ENCODE peak calls at places on chromosomes 11 and 22, in nine cellular contexts. Q, Y, T, J, L, A, M, S and H are unnamed samples. For H3K9me3, the result is how much of the 10 kb centered on the place peaks cover.

GRCh38 chr11:8368772-8369171 is 105.1 kb upstream of the LMO1 start:
- DNase-seq in Q (no peak), Y (no peak), T (no peak), J (no peak), L (no peak), A (no peak), M (no peak), S (no peak), H (no peak)

GRCh38 chr11:79592441-79593223 is 151.8 kb upstream of the TENM4 start:
- DNase-seq in Q (no peak), Y (no peak), T (no peak), J (no peak), L (no peak), A (no peak), M (no peak), S (no peak), H (no peak)

GRCh38 chr11:12893787-12894672 is 115.1 kb upstream of the RASSF10 start:
- DNase-seq in Q (peak), Y (peak), T (peak), J (peak), L (peak), A (peak), M (peak), S (no peak), H (peak)

GRCh38 chr11:128776088-128776433 is 82.2 kb downstream of the FLI1 start:
- DNase-seq in Q (no peak), Y (no peak), T (no peak), J (peak), L (no peak), A (no peak), M (no peak), S (no peak), H (no peak)

GRCh38 chr11:97683733-97684132 is 1293.9 kb downstream of the JRKL start:
- DNase-seq in Q (no peak), Y (peak), T (no peak), J (no peak), L (no peak), A (no peak), M (no peak), S (no peak), H (no peak)

GRCh38 chr22:19232620-19233019 is 54.1 kb upstream of the SLC25A1 start:
- DNase-seq in Q (no peak), Y (peak), T (no peak), J (no peak), L (no peak), A (no peak), M (no peak), S (no peak), H (no peak)

GRCh38 chr22:46213052-46213451 is 37.0 kb downstream of the CDPF1 start:
- DNase-seq in Q (no peak), Y (no peak), T (no peak), J (no peak), L (peak), A (no peak), M (no peak), S (no peak), H (no peak)

GRCh38 chr11:78380615-78381029 is 37.0 kb downstream of the GAB2 start:
- DNase-seq in Q (no peak), Y (peak), T (peak), J (no peak), L (peak), A (peak), M (no peak), S (no peak), H (peak)

GRCh38 chr22:39094717-39095389 is 2.2 kb upstream of the APOBEC3H start:
- DNase-seq in Q (no peak), Y (no peak), T (no peak), J (peak), L (no peak), A (no peak), M (no peak), S (peak), H (no peak)

GRCh38 chr22:44535362-44536095 is 37.5 kb upstream of the RTL6 start:
- DNase-seq in Q (no peak), Y (no peak), T (no peak), J (no peak), L (no peak), A (no peak), M (no peak), S (no peak), H (no peak)

GRCh38 chr11:134228625-134229024 is 4.2 kb downstream of the VPS26B start:
- DNase-seq in Q (no peak), Y (no peak), T (no peak), J (peak), L (peak), A (no peak), M (no peak), S (no peak), H (peak)

GRCh38 chr11:64918056-64918455 is 1.0 kb upstream of the ATG2A start:
- DNase-seq in Q (no peak), Y (peak), T (peak), J (no peak), L (peak), A (peak), M (no peak), S (no peak), H (peak)

GRCh38 chr11:109586789-109587188 is 164.8 kb downstream of the C11orf87 start:
- DNase-seq in Q (no peak), Y (no peak), T (no peak), J (no peak), L (no peak), A (no peak), M (no peak), S (no peak), H (no peak)

GRCh38 chr11:16881074-16881709 is 133.0 kb downstream of the PLEKHA7 start:
- DNase-seq in Q (peak), Y (peak), T (no peak), J (no peak), L (peak), A (no peak), M (peak), S (no peak), H (peak)

GRCh38 chr11:132056689-132057088 is 686.3 kb downstream of the NTM start:
- DNase-seq in Q (no peak), Y (peak), T (peak), J (no peak), L (peak), A (peak), M (no peak), S (no peak), H (peak)

GRCh38 chr11:65425105-65425970 is 2.7 kb downstream of the NEAT1 start:
- DNase-seq in Q (peak), Y (peak), T (peak), J (peak), L (peak), A (peak), M (peak), S (peak), H (peak)

GRCh38 chr22:46072030-46072881 is 78.1 kb upstream of the PPARA start:
- DNase-seq in Q (peak), Y (peak), T (peak), J (no peak), L (peak), A (peak), M (peak), S (peak), H (peak)

GRCh38 chr11:63985812-63986155 is 454 bp upstream of the OTUB1 start:
- DNase-seq in Q (no peak), Y (no peak), T (no peak), J (peak), L (peak), A (no peak), M (no peak), S (peak), H (peak)

GRCh38 chr11:44556735-44557409 is 8.6 kb upstream of the CD82 start:
- DNase-seq in Q (peak), Y (peak), T (peak), J (peak), L (peak), A (peak), M (peak), S (peak), H (peak)

GRCh38 chr11:19820100-19820499 is 107.5 kb downstream of the NAV2 start:
- DNase-seq in Q (no peak), Y (peak), T (no peak), J (no peak), L (peak), A (peak), M (no peak), S (no peak), H (peak)

GRCh38 chr11:65809496-65809895 is 22.6 kb downstream of the OVOL1 start:
- DNase-seq in Q (no peak), Y (no peak), T (no peak), J (no peak), L (no peak), A (no peak), M (no peak), S (no peak), H (no peak)

GRCh38 chr11:116563028-116563712 is 209.6 kb downstream of the BUD13 start:
- DNase-seq in Q (no peak), Y (no peak), T (no peak), J (no peak), L (peak), A (peak), M (no peak), S (no peak), H (peak)

GRCh38 chr11:114479331-114479730 is 40.1 kb downstream of the REXO2 start:
- DNase-seq in Q (no peak), Y (no peak), T (no peak), J (no peak), L (no peak), A (peak), M (no peak), S (no peak), H (no peak)

GRCh38 chr11:61054927-61055562 is 47.2 kb upstream of the CD5 start:
- DNase-seq in Q (peak), Y (no peak), T (no peak), J (no peak), L (no peak), A (no peak), M (no peak), S (no peak), H (no peak)

GRCh38 chr22:47296405-47297260 is 534.2 kb downstream of the TBC1D22A start:
- DNase-seq in Q (peak), Y (no peak), T (no peak), J (no peak), L (peak), A (no peak), M (no peak), S (no peak), H (no peak)

GRCh38 chr22:47299211-47299878 is 536.9 kb downstream of the TBC1D22A start:
- DNase-seq in Q (no peak), Y (no peak), T (no peak), J (no peak), L (no peak), A (no peak), M (no peak), S (no peak), H (no peak)

GRCh38 chr22:47297261-47298016 is 535.0 kb downstream of the TBC1D22A start:
- DNase-seq in Q (peak), Y (no peak), T (no peak), J (no peak), L (no peak), A (no peak), M (no peak), S (no peak), H (no peak)

GRCh38 chr22:47299879-47300697 is 537.6 kb downstream of the TBC1D22A start:
- DNase-seq in Q (peak), Y (no peak), T (no peak), J (no peak), L (no peak), A (no peak), M (no peak), S (no peak), H (no peak)

GRCh38 chr22:47298017-47298820 is 535.8 kb downstream of the TBC1D22A start:
- DNase-seq in Q (no peak), Y (no peak), T (no peak), J (no peak), L (no peak), A (no peak), M (no peak), S (no peak), H (no peak)
- H3K9me3 ChIP-seq in Q (under half), Y (under half), T (half or more), J (under half), L (under half), A (under half), M (under half), S (under half), H (under half)

GRCh38 chr11:2660357-2660939 is 39.3 kb downstream of the KCNQ1OT1 start:
- DNase-seq in Q (no peak), Y (no peak), T (no peak), J (no peak), L (no peak), A (no peak), M (no peak), S (no peak), H (no peak)

GRCh38 chr11:2656859-2657258 is 42.9 kb downstream of the KCNQ1OT1 start:
- DNase-seq in Q (no peak), Y (no peak), T (no peak), J (no peak), L (no peak), A (no peak), M (no peak), S (no peak), H (no peak)

GRCh38 chr11:2655320-2655719 is 44.5 kb downstream of the KCNQ1OT1 start:
- DNase-seq in Q (no peak), Y (no peak), T (no peak), J (no peak), L (no peak), A (no peak), M (no peak), S (no peak), H (no peak)

GRCh38 chr11:2655834-2656622 is 43.8 kb downstream of the KCNQ1OT1 start:
- DNase-seq in Q (no peak), Y (peak), T (no peak), J (no peak), L (peak), A (peak), M (no peak), S (no peak), H (peak)

GRCh38 chr11:2657697-2658284 is 42.0 kb downstream of the KCNQ1OT1 start:
- DNase-seq in Q (no peak), Y (no peak), T (no peak), J (no peak), L (no peak), A (no peak), M (no peak), S (no peak), H (no peak)
- H3K9me3 ChIP-seq in Q (under half), Y (under half), T (under half), J (under half), L (under half), A (half or more), M (half or more), S (under half), H (half or more)

GRCh38 chr22:47417699-47418098 is 655.2 kb downstream of the TBC1D22A start:
- DNase-seq in Q (no peak), Y (no peak), T (no peak), J (no peak), L (no peak), A (no peak), M (no peak), S (no peak), H (no peak)
- H3K9me3 ChIP-seq in Q (under half), Y (under half), T (under half), J (under half), L (under half), A (under half), M (under half), S (under half), H (under half)

DNA sequence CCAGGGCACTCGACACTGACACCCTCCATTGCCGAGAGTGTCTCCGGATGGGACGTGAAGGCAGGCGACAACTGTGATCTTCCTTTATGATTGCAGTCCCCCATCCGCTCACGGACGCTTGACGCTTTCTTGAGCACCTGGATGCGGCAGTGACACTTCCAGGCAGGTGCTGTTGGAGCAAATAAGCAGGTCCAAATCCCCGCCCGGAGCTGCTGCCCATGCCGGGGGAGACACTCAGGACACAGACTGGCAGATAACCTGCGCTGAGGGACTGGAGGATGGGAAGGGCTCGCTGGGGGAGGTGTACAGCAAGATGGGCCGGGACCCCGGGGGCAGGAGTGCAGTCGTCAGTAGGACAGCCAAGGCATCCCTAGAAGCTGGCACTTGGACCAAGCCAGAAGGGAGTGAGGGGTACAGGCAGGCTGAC is 1403.5 kb downstream of the BRD1 start:
- DNase-seq in Q (no peak), Y (no peak), T (no peak), J (no peak), L (no peak), A (no peak), M (no peak), S (no peak), H (no peak)
- H3K9me3 ChIP-seq in Q (under half), Y (under half), T (under half), J (under half), L (under half), A (under half), M (under half), S (under half), H (under half)